ENCODE peak calls at places on chromosomes 7 and 10, in eight cellular contexts. L is stimulated activated CD4-positive, alpha-beta T cell treated with anti-CD3 and anti-CD28 coated beads, Interleukin-2, amount 100 ng/mL, for 24 hours; K is GM23338; M is choroid plexus epithelial cell; E is mucosa of gallbladder; U is thoracic aorta; A is Calu3; H is astrocyte of the cerebellum. R is an unnamed sample.
A peak's percentile ranks its signal among the peaks of the same experiment; 100 is the strongest.

GRCh38 chr10:122298598-122299301 is 27.7 kb downstream of the BTBD16 start:
- DNase-seq in L (peak; percentile 74), K (peak; percentile 93), M (peak; percentile 89), E (peak; percentile 74), U (no peak), A (peak; percentile 61), H (peak; percentile 69), R (peak; percentile 76)

GRCh38 chr10:73182568-73182967 is 14.6 kb downstream of the FAM149B1 start:
- DNase-seq in L (no peak), K (no peak), M (peak; percentile 81), E (no peak), U (no peak), A (no peak), H (peak; percentile 57), R (no peak)

GRCh38 chr7:138885383-138886147 is 87.6 kb upstream of the ATP6V0A4 start:
- DNase-seq in L (no peak), K (peak; percentile 19), M (no peak), E (no peak), U (no peak), A (no peak), H (no peak), R (no peak)

GRCh38 chr10:62073429-62073828 is 171.9 kb downstream of the ARID5B start:
- DNase-seq in L (no peak), K (no peak), M (no peak), E (no peak), U (no peak), A (no peak), H (no peak), R (no peak)

GRCh38 chr10:13684813-13685511 is 98.2 kb downstream of the PRPF18 start:
- DNase-seq in L (no peak), K (no peak), M (no peak), E (no peak), U (no peak), A (no peak), H (no peak), R (no peak)

GRCh38 chr7:130219871-130220270 is 12.2 kb downstream of the SSMEM1 start:
- DNase-seq in L (no peak), K (no peak), M (no peak), E (peak; percentile 74), U (no peak), A (peak; percentile 66), H (no peak), R (no peak)

GRCh38 chr10:89301231-89301630 is 615 bp upstream of the IFIT2 start:
- DNase-seq in L (no peak), K (no peak), M (peak; percentile 80), E (no peak), U (no peak), A (no peak), H (no peak), R (no peak)

GRCh38 chr10:43694526-43694925 is 45.8 kb upstream of the ZNF32 start:
- DNase-seq in L (no peak), K (no peak), M (no peak), E (no peak), U (no peak), A (no peak), H (no peak), R (no peak)

GRCh38 chr10:132961-133898 is 2.0 kb upstream of the ZMYND11 start:
- DNase-seq in L (no peak), K (peak; percentile 59), M (peak; percentile 79), E (no peak), U (no peak), A (no peak), H (peak; percentile 42), R (no peak)

GRCh38 chr7:150317748-150318444 is 5.3 kb upstream of the LRRC61 start:
- DNase-seq in L (no peak), K (peak; percentile 19), M (peak; percentile 79), E (no peak), U (no peak), A (no peak), H (peak; percentile 93), R (no peak)

GRCh38 chr10:61994404-61995031 is 93.0 kb downstream of the ARID5B start:
- DNase-seq in L (no peak), K (peak; percentile 28), M (no peak), E (no peak), U (no peak), A (peak; percentile 31), H (no peak), R (no peak)

GRCh38 chr10:122323941-122324675 is 50.4 kb upstream of the PLEKHA1 start:
- DNase-seq in L (no peak), K (no peak), M (no peak), E (no peak), U (no peak), A (no peak), H (no peak), R (no peak)

GRCh38 chr7:41130021-41130420 is 572.9 kb downstream of the INHBA start:
- DNase-seq in L (no peak), K (no peak), M (no peak), E (no peak), U (no peak), A (no peak), H (no peak), R (no peak)

GRCh38 chr10:77531441-77532001 is 106.1 kb downstream of the KCNMA1 start:
- DNase-seq in L (no peak), K (no peak), M (peak; percentile 73), E (peak; percentile 58), U (peak; percentile 70), A (peak; percentile 32), H (no peak), R (no peak)

GRCh38 chr7:33916357-33917081 is 11.2 kb downstream of the BMPER start:
- DNase-seq in L (no peak), K (no peak), M (peak; percentile 13), E (no peak), U (no peak), A (no peak), H (no peak), R (no peak)

GRCh38 chr7:35865287-35865686 is 64.4 kb downstream of the SEPTIN7 start:
- DNase-seq in L (no peak), K (no peak), M (no peak), E (no peak), U (no peak), A (no peak), H (no peak), R (no peak)

GRCh38 chr10:26624017-26624416 is 73.5 kb upstream of the PDSS1 start:
- DNase-seq in L (no peak), K (no peak), M (no peak), E (no peak), U (no peak), A (no peak), H (no peak), R (no peak)

GRCh38 chr10:3844626-3845025 is 59.6 kb upstream of the KLF6 start:
- DNase-seq in L (no peak), K (no peak), M (no peak), E (no peak), U (no peak), A (no peak), H (no peak), R (no peak)

GRCh38 chr7:117285821-117286220 is 37.0 kb downstream of the WNT2 start:
- DNase-seq in L (no peak), K (no peak), M (no peak), E (no peak), U (no peak), A (no peak), H (no peak), R (no peak)

GRCh38 chr10:105239311-105240215 is 598.5 kb downstream of the SORCS3 start:
- DNase-seq in L (no peak), K (no peak), M (no peak), E (no peak), U (no peak), A (no peak), H (no peak), R (no peak)

GRCh38 chr7:159045839-159046238 is 98.8 kb downstream of the VIPR2 start:
- DNase-seq in L (no peak), K (no peak), M (no peak), E (no peak), U (no peak), A (no peak), H (no peak), R (no peak)

GRCh38 chr10:49166804-49167628 is 21.2 kb downstream of the TMEM273 start:
- DNase-seq in L (no peak), K (no peak), M (no peak), E (no peak), U (no peak), A (no peak), H (no peak), R (no peak)

GRCh38 chr7:117937049-117937448 is 63.8 kb upstream of the CTTNBP2 start:
- DNase-seq in L (no peak), K (no peak), M (no peak), E (no peak), U (no peak), A (no peak), H (no peak), R (no peak)

GRCh38 chr10:75034131-75034512 is 77.3 kb upstream of the SAMD8 start:
- DNase-seq in L (peak; percentile 55), K (no peak), M (no peak), E (no peak), U (no peak), A (no peak), H (no peak), R (no peak)

GRCh38 chr10:123017421-123018165 is 8.8 kb downstream of the ACADSB start:
- DNase-seq in L (no peak), K (peak; percentile 81), M (no peak), E (no peak), U (no peak), A (no peak), H (no peak), R (peak; percentile 54)

GRCh38 chr7:156746891-156747290 is 106.3 kb downstream of the RNF32 start:
- DNase-seq in L (no peak), K (no peak), M (no peak), E (no peak), U (no peak), A (no peak), H (no peak), R (no peak)

GRCh38 chr10:119135517-119135890 is 30.0 kb downstream of the SFXN4 start:
- DNase-seq in L (no peak), K (no peak), M (peak; percentile 83), E (no peak), U (no peak), A (no peak), H (no peak), R (no peak)

GRCh38 chr7:79711660-79712059 is 258.2 kb upstream of the MAGI2 start:
- DNase-seq in L (no peak), K (no peak), M (no peak), E (no peak), U (no peak), A (no peak), H (no peak), R (no peak)

GRCh38 chr7:95596183-95597135 is at the start of gene PDK4:
- DNase-seq in L (no peak), K (peak; percentile 80), M (peak; percentile 88), E (peak; percentile 96), U (peak; percentile 92), A (peak; percentile 78), H (no peak), R (peak; percentile 67)

GRCh38 chr7:82410461-82410860 is 33.1 kb downstream of the CACNA2D1 start:
- DNase-seq in L (no peak), K (peak; percentile 33), M (no peak), E (no peak), U (no peak), A (no peak), H (no peak), R (no peak)

GRCh38 chr7:139384611-139385010 is 24.9 kb downstream of the LUC7L2 start:
- DNase-seq in L (no peak), K (no peak), M (no peak), E (no peak), U (no peak), A (no peak), H (no peak), R (no peak)

GRCh38 chr10:23439920-23440875 is 1.3 kb downstream of the OTUD1 start:
- DNase-seq in L (peak; percentile 48), K (peak; percentile 50), M (peak; percentile 34), E (peak; percentile 19), U (peak; percentile 2), A (peak; percentile 35), H (no peak), R (peak; percentile 39)

GRCh38 chr10:19408924-19409323 is 360.3 kb downstream of the MALRD1 start:
- DNase-seq in L (no peak), K (no peak), M (no peak), E (no peak), U (no peak), A (no peak), H (no peak), R (no peak)

R was measured in WTC11.